ENCODE peak calls at places on chromosomes 5 and 9, in nine cellular contexts. One of them, this sample, is unnamed.
A peak's percentile ranks its signal among the peaks of the same experiment; 100 is the strongest.

GRCh38 chr5:125453011-125453410 is 706.6 kb upstream of the ZNF608 start:
- DNase-seq in stimulated activated CD8-positive, alpha-beta memory T cell treated with anti-CD3 and anti-CD28 coated beads, Interleukin-12 subunit alpha, Interleukin-12 subunit beta, amount 100 ng/mL, for 1 hour: no peak
- DNase-seq in stimulated activated CD4-positive, alpha-beta T cell treated with anti-CD3 and anti-CD28 coated beads, Interleukin-4, amount 100 ng/mL, for 48 hours: no peak
- DNase-seq in globus pallidus: no peak
- DNase-seq in Ammon's horn: no peak
- DNase-seq in NCI-H1092 treated with DMSO at 0.1 percent for 48 hours: peak; percentile 48
- DNase-seq in skeletal muscle cell: no peak
- DNase-seq in iPS DF 6.9: no peak
- DNase-seq in lower lobe of right lung: no peak
- DNase-seq in this sample: no peak

GRCh38 chr9:37414503-37414943 is 8.0 kb upstream of the GRHPR start:
- DNase-seq in stimulated activated CD4-positive, alpha-beta T cell treated with anti-CD3 and anti-CD28 coated beads, Interleukin-4, amount 100 ng/mL, for 48 hours: no peak
- DNase-seq in NCI-H1092 treated with DMSO at 0.1 percent for 48 hours: no peak
- DNase-seq in Ammon's horn: no peak
- DNase-seq in globus pallidus: no peak
- DNase-seq in stimulated activated CD8-positive, alpha-beta memory T cell treated with anti-CD3 and anti-CD28 coated beads, Interleukin-12 subunit alpha, Interleukin-12 subunit beta, amount 100 ng/mL, for 1 hour: no peak
- DNase-seq in iPS DF 6.9: no peak
- DNase-seq in skeletal muscle cell: no peak
- DNase-seq in lower lobe of right lung: no peak
- DNase-seq in this sample: no peak

GRCh38 chr5:114316167-114316566 is 45.7 kb upstream of the KCNN2 start:
- DNase-seq in Ammon's horn: no peak
- DNase-seq in stimulated activated CD4-positive, alpha-beta T cell treated with anti-CD3 and anti-CD28 coated beads, Interleukin-4, amount 100 ng/mL, for 48 hours: no peak
- DNase-seq in skeletal muscle cell: no peak
- DNase-seq in NCI-H1092 treated with DMSO at 0.1 percent for 48 hours: no peak
- DNase-seq in stimulated activated CD8-positive, alpha-beta memory T cell treated with anti-CD3 and anti-CD28 coated beads, Interleukin-12 subunit alpha, Interleukin-12 subunit beta, amount 100 ng/mL, for 1 hour: no peak
- DNase-seq in globus pallidus: no peak
- DNase-seq in lower lobe of right lung: no peak
- DNase-seq in iPS DF 6.9: no peak
- DNase-seq in this sample: no peak

GRCh38 chr9:121757286-121757595 is 105.8 kb downstream of the DAB2IP start:
- DNase-seq in lower lobe of right lung: no peak
- DNase-seq in skeletal muscle cell: no peak
- DNase-seq in stimulated activated CD8-positive, alpha-beta memory T cell treated with anti-CD3 and anti-CD28 coated beads, Interleukin-12 subunit alpha, Interleukin-12 subunit beta, amount 100 ng/mL, for 1 hour: no peak
- DNase-seq in iPS DF 6.9: no peak
- DNase-seq in NCI-H1092 treated with DMSO at 0.1 percent for 48 hours: no peak
- DNase-seq in globus pallidus: no peak
- DNase-seq in stimulated activated CD4-positive, alpha-beta T cell treated with anti-CD3 and anti-CD28 coated beads, Interleukin-4, amount 100 ng/mL, for 48 hours: no peak
- DNase-seq in Ammon's horn: no peak
- DNase-seq in this sample: no peak

GRCh38 chr5:119341452-119342349 is 14.1 kb upstream of the TNFAIP8 start:
- DNase-seq in Ammon's horn: no peak
- DNase-seq in NCI-H1092 treated with DMSO at 0.1 percent for 48 hours: no peak
- DNase-seq in stimulated activated CD8-positive, alpha-beta memory T cell treated with anti-CD3 and anti-CD28 coated beads, Interleukin-12 subunit alpha, Interleukin-12 subunit beta, amount 100 ng/mL, for 1 hour: no peak
- DNase-seq in iPS DF 6.9: no peak
- DNase-seq in lower lobe of right lung: no peak
- DNase-seq in globus pallidus: no peak
- DNase-seq in skeletal muscle cell: no peak
- DNase-seq in stimulated activated CD4-positive, alpha-beta T cell treated with anti-CD3 and anti-CD28 coated beads, Interleukin-4, amount 100 ng/mL, for 48 hours: no peak
- DNase-seq in this sample: no peak

GRCh38 chr5:73180561-73180960 is 7.6 kb downstream of the TMEM174 start:
- DNase-seq in lower lobe of right lung: no peak
- DNase-seq in skeletal muscle cell: no peak
- DNase-seq in iPS DF 6.9: no peak
- DNase-seq in Ammon's horn: no peak
- DNase-seq in globus pallidus: no peak
- DNase-seq in NCI-H1092 treated with DMSO at 0.1 percent for 48 hours: no peak
- DNase-seq in stimulated activated CD4-positive, alpha-beta T cell treated with anti-CD3 and anti-CD28 coated beads, Interleukin-4, amount 100 ng/mL, for 48 hours: no peak
- DNase-seq in stimulated activated CD8-positive, alpha-beta memory T cell treated with anti-CD3 and anti-CD28 coated beads, Interleukin-12 subunit alpha, Interleukin-12 subunit beta, amount 100 ng/mL, for 1 hour: no peak
- DNase-seq in this sample: no peak

GRCh38 chr5:109062669-109063068 is 315.0 kb downstream of the FER start:
- DNase-seq in stimulated activated CD8-positive, alpha-beta memory T cell treated with anti-CD3 and anti-CD28 coated beads, Interleukin-12 subunit alpha, Interleukin-12 subunit beta, amount 100 ng/mL, for 1 hour: no peak
- DNase-seq in iPS DF 6.9: no peak
- DNase-seq in Ammon's horn: no peak
- DNase-seq in stimulated activated CD4-positive, alpha-beta T cell treated with anti-CD3 and anti-CD28 coated beads, Interleukin-4, amount 100 ng/mL, for 48 hours: no peak
- DNase-seq in globus pallidus: no peak
- DNase-seq in lower lobe of right lung: no peak
- DNase-seq in skeletal muscle cell: no peak
- DNase-seq in NCI-H1092 treated with DMSO at 0.1 percent for 48 hours: no peak
- DNase-seq in this sample: no peak

GRCh38 chr9:33814816-33815215 is 2.1 kb upstream of the UBE2R2 start:
- DNase-seq in stimulated activated CD8-positive, alpha-beta memory T cell treated with anti-CD3 and anti-CD28 coated beads, Interleukin-12 subunit alpha, Interleukin-12 subunit beta, amount 100 ng/mL, for 1 hour: no peak
- DNase-seq in lower lobe of right lung: no peak
- DNase-seq in stimulated activated CD4-positive, alpha-beta T cell treated with anti-CD3 and anti-CD28 coated beads, Interleukin-4, amount 100 ng/mL, for 48 hours: no peak
- DNase-seq in NCI-H1092 treated with DMSO at 0.1 percent for 48 hours: no peak
- DNase-seq in iPS DF 6.9: no peak
- DNase-seq in globus pallidus: peak; percentile 7
- DNase-seq in Ammon's horn: no peak
- DNase-seq in skeletal muscle cell: no peak
- DNase-seq in this sample: no peak

GRCh38 chr9:2234371-2234893 is 219.3 kb downstream of the SMARCA2 start:
- DNase-seq in globus pallidus: no peak
- DNase-seq in iPS DF 6.9: no peak
- DNase-seq in stimulated activated CD4-positive, alpha-beta T cell treated with anti-CD3 and anti-CD28 coated beads, Interleukin-4, amount 100 ng/mL, for 48 hours: no peak
- DNase-seq in stimulated activated CD8-positive, alpha-beta memory T cell treated with anti-CD3 and anti-CD28 coated beads, Interleukin-12 subunit alpha, Interleukin-12 subunit beta, amount 100 ng/mL, for 1 hour: no peak
- DNase-seq in lower lobe of right lung: no peak
- DNase-seq in Ammon's horn: peak; percentile 16
- DNase-seq in skeletal muscle cell: no peak
- DNase-seq in NCI-H1092 treated with DMSO at 0.1 percent for 48 hours: peak; percentile 33
- DNase-seq in this sample: peak; percentile 54

GRCh38 chr5:171840701-171841522 is 55.3 kb downstream of the SMIM23 start:
- DNase-seq in skeletal muscle cell: no peak
- DNase-seq in iPS DF 6.9: no peak
- DNase-seq in Ammon's horn: no peak
- DNase-seq in stimulated activated CD8-positive, alpha-beta memory T cell treated with anti-CD3 and anti-CD28 coated beads, Interleukin-12 subunit alpha, Interleukin-12 subunit beta, amount 100 ng/mL, for 1 hour: no peak
- DNase-seq in NCI-H1092 treated with DMSO at 0.1 percent for 48 hours: no peak
- DNase-seq in globus pallidus: no peak
- DNase-seq in lower lobe of right lung: no peak
- DNase-seq in stimulated activated CD4-positive, alpha-beta T cell treated with anti-CD3 and anti-CD28 coated beads, Interleukin-4, amount 100 ng/mL, for 48 hours: no peak
- DNase-seq in this sample: no peak

GRCh38 chr9:135220601-135221575 is 133.4 kb downstream of the OLFM1 start:
- DNase-seq in stimulated activated CD4-positive, alpha-beta T cell treated with anti-CD3 and anti-CD28 coated beads, Interleukin-4, amount 100 ng/mL, for 48 hours: no peak
- DNase-seq in iPS DF 6.9: no peak
- DNase-seq in lower lobe of right lung: peak; percentile 24
- DNase-seq in skeletal muscle cell: no peak
- DNase-seq in NCI-H1092 treated with DMSO at 0.1 percent for 48 hours: no peak
- DNase-seq in stimulated activated CD8-positive, alpha-beta memory T cell treated with anti-CD3 and anti-CD28 coated beads, Interleukin-12 subunit alpha, Interleukin-12 subunit beta, amount 100 ng/mL, for 1 hour: no peak
- DNase-seq in Ammon's horn: no peak
- DNase-seq in globus pallidus: no peak
- DNase-seq in this sample: no peak

GRCh38 chr9:94874316-94874715 is 147.8 kb downstream of the AOPEP start:
- DNase-seq in stimulated activated CD4-positive, alpha-beta T cell treated with anti-CD3 and anti-CD28 coated beads, Interleukin-4, amount 100 ng/mL, for 48 hours: no peak
- DNase-seq in NCI-H1092 treated with DMSO at 0.1 percent for 48 hours: no peak
- DNase-seq in iPS DF 6.9: no peak
- DNase-seq in Ammon's horn: no peak
- DNase-seq in stimulated activated CD8-positive, alpha-beta memory T cell treated with anti-CD3 and anti-CD28 coated beads, Interleukin-12 subunit alpha, Interleukin-12 subunit beta, amount 100 ng/mL, for 1 hour: no peak
- DNase-seq in globus pallidus: no peak
- DNase-seq in skeletal muscle cell: peak; percentile 54
- DNase-seq in lower lobe of right lung: no peak
- DNase-seq in this sample: no peak

GRCh38 chr5:76715734-76716455 is at the start of gene F2R:
- DNase-seq in stimulated activated CD8-positive, alpha-beta memory T cell treated with anti-CD3 and anti-CD28 coated beads, Interleukin-12 subunit alpha, Interleukin-12 subunit beta, amount 100 ng/mL, for 1 hour: peak; percentile 33
- DNase-seq in lower lobe of right lung: peak; percentile 61
- DNase-seq in NCI-H1092 treated with DMSO at 0.1 percent for 48 hours: no peak
- DNase-seq in iPS DF 6.9: no peak
- DNase-seq in stimulated activated CD4-positive, alpha-beta T cell treated with anti-CD3 and anti-CD28 coated beads, Interleukin-4, amount 100 ng/mL, for 48 hours: peak; percentile 39
- DNase-seq in skeletal muscle cell: peak; percentile 21
- DNase-seq in globus pallidus: no peak
- DNase-seq in Ammon's horn: peak; percentile 18
- DNase-seq in this sample: no peak

GRCh38 chr5:43635374-43635773 is 32.4 kb downstream of the NNT start:
- DNase-seq in skeletal muscle cell: no peak
- DNase-seq in stimulated activated CD4-positive, alpha-beta T cell treated with anti-CD3 and anti-CD28 coated beads, Interleukin-4, amount 100 ng/mL, for 48 hours: no peak
- DNase-seq in globus pallidus: no peak
- DNase-seq in iPS DF 6.9: no peak
- DNase-seq in Ammon's horn: no peak
- DNase-seq in stimulated activated CD8-positive, alpha-beta memory T cell treated with anti-CD3 and anti-CD28 coated beads, Interleukin-12 subunit alpha, Interleukin-12 subunit beta, amount 100 ng/mL, for 1 hour: no peak
- DNase-seq in lower lobe of right lung: no peak
- DNase-seq in NCI-H1092 treated with DMSO at 0.1 percent for 48 hours: no peak
- DNase-seq in this sample: no peak

GRCh38 chr9:105258225-105258737 is 13.8 kb downstream of the SLC44A1 start:
- DNase-seq in lower lobe of right lung: no peak
- DNase-seq in globus pallidus: no peak
- DNase-seq in NCI-H1092 treated with DMSO at 0.1 percent for 48 hours: no peak
- DNase-seq in Ammon's horn: no peak
- DNase-seq in stimulated activated CD4-positive, alpha-beta T cell treated with anti-CD3 and anti-CD28 coated beads, Interleukin-4, amount 100 ng/mL, for 48 hours: no peak
- DNase-seq in stimulated activated CD8-positive, alpha-beta memory T cell treated with anti-CD3 and anti-CD28 coated beads, Interleukin-12 subunit alpha, Interleukin-12 subunit beta, amount 100 ng/mL, for 1 hour: no peak
- DNase-seq in skeletal muscle cell: no peak
- DNase-seq in iPS DF 6.9: no peak
- DNase-seq in this sample: no peak

GRCh38 chr5:150554857-150555256 is 46.9 kb downstream of the NDST1 start:
- DNase-seq in Ammon's horn: no peak
- DNase-seq in globus pallidus: no peak
- DNase-seq in lower lobe of right lung: no peak
- DNase-seq in iPS DF 6.9: no peak
- DNase-seq in stimulated activated CD8-positive, alpha-beta memory T cell treated with anti-CD3 and anti-CD28 coated beads, Interleukin-12 subunit alpha, Interleukin-12 subunit beta, amount 100 ng/mL, for 1 hour: no peak
- DNase-seq in skeletal muscle cell: no peak
- DNase-seq in NCI-H1092 treated with DMSO at 0.1 percent for 48 hours: no peak
- DNase-seq in stimulated activated CD4-positive, alpha-beta T cell treated with anti-CD3 and anti-CD28 coated beads, Interleukin-4, amount 100 ng/mL, for 48 hours: no peak
- DNase-seq in this sample: no peak

This sample was measured in NCI-H1436.